ENCODE peak calls at places on chromosomes 13 and 19, in five cellular contexts. One of them, this sample, is unnamed. For H3K9me3, the result is how much of the 10 kb centered on the place peaks cover.

GRCh38 chr19:45693168-45693788 is 812 bp downstream of the QPCTL start:
- DNase-seq in kidney: peak
- DNase-seq in HAP-1: peak
- DNase-seq in psoas muscle: peak
- DNase-seq in CD8-positive, alpha-beta memory T cell: peak
- DNase-seq in this sample: no peak

GRCh38 chr19:23522431-23522830 is 127.2 kb upstream of the ZNF91 start:
- DNase-seq in kidney: no peak
- DNase-seq in HAP-1: no peak
- DNase-seq in psoas muscle: no peak
- DNase-seq in CD8-positive, alpha-beta memory T cell: no peak
- DNase-seq in this sample: no peak

GRCh38 chr13:22014469-22014868 is 343.6 kb downstream of the FGF9 start:
- DNase-seq in kidney: no peak
- DNase-seq in HAP-1: no peak
- DNase-seq in psoas muscle: no peak
- DNase-seq in CD8-positive, alpha-beta memory T cell: no peak
- DNase-seq in this sample: no peak

GRCh38 chr13:110154370-110155031 is 152.5 kb downstream of the COL4A1 start:
- DNase-seq in kidney: no peak
- DNase-seq in HAP-1: no peak
- DNase-seq in psoas muscle: no peak
- DNase-seq in CD8-positive, alpha-beta memory T cell: no peak
- DNase-seq in this sample: no peak

GRCh38 chr13:102571075-102571474 is 25.7 kb upstream of the TPP2 start:
- DNase-seq in kidney: no peak
- DNase-seq in HAP-1: no peak
- DNase-seq in psoas muscle: no peak
- DNase-seq in CD8-positive, alpha-beta memory T cell: no peak
- DNase-seq in this sample: no peak

GRCh38 chr13:71358218-71358617 is 508.8 kb downstream of the DACH1 start:
- DNase-seq in kidney: no peak
- DNase-seq in HAP-1: no peak
- DNase-seq in psoas muscle: no peak
- DNase-seq in CD8-positive, alpha-beta memory T cell: no peak
- DNase-seq in this sample: no peak

GRCh38 chr13:32811297-32811800 is 204.9 kb upstream of the KL start:
- DNase-seq in kidney: no peak
- DNase-seq in HAP-1: no peak
- DNase-seq in psoas muscle: no peak
- DNase-seq in CD8-positive, alpha-beta memory T cell: peak
- DNase-seq in this sample: no peak

GRCh38 chr19:10043286-10043927 is 30.1 kb downstream of the RDH8 start:
- DNase-seq in kidney: no peak
- DNase-seq in HAP-1: no peak
- DNase-seq in psoas muscle: no peak
- DNase-seq in CD8-positive, alpha-beta memory T cell: no peak
- DNase-seq in this sample: no peak

GRCh38 chr13:95020298-95020987 is 280.8 kb downstream of the ABCC4 start:
- DNase-seq in kidney: no peak
- DNase-seq in HAP-1: no peak
- DNase-seq in psoas muscle: no peak
- DNase-seq in CD8-positive, alpha-beta memory T cell: no peak
- DNase-seq in this sample: no peak

GRCh38 chr19:6253886-6254285 is 25.9 kb downstream of the MLLT1 start:
- DNase-seq in kidney: no peak
- DNase-seq in HAP-1: no peak
- DNase-seq in psoas muscle: no peak
- DNase-seq in CD8-positive, alpha-beta memory T cell: no peak
- DNase-seq in this sample: no peak

GRCh38 chr13:43786766-43787517 is at the start of gene ENOX1:
- DNase-seq in kidney: peak
- DNase-seq in HAP-1: peak
- DNase-seq in psoas muscle: peak
- DNase-seq in CD8-positive, alpha-beta memory T cell: no peak
- DNase-seq in this sample: no peak

GRCh38 chr13:44311011-44311481 is 62.6 kb upstream of the SERP2 start:
- DNase-seq in kidney: no peak
- DNase-seq in HAP-1: no peak
- DNase-seq in psoas muscle: peak
- DNase-seq in CD8-positive, alpha-beta memory T cell: no peak
- DNase-seq in this sample: no peak

GRCh38 chr13:49495783-49496762 is at the start of gene PHF11:
- DNase-seq in kidney: peak
- DNase-seq in HAP-1: peak
- DNase-seq in psoas muscle: peak
- DNase-seq in CD8-positive, alpha-beta memory T cell: peak
- DNase-seq in this sample: peak

GRCh38 chr19:801861-802496 is 4.7 kb downstream of the PTBP1 start:
- DNase-seq in kidney: peak
- DNase-seq in HAP-1: no peak
- DNase-seq in psoas muscle: peak
- DNase-seq in CD8-positive, alpha-beta memory T cell: no peak
- DNase-seq in this sample: no peak

GRCh38 chr13:105502193-105502592 is 1033.3 kb downstream of the EFNB2 start:
- DNase-seq in kidney: no peak
- DNase-seq in HAP-1: no peak
- DNase-seq in psoas muscle: no peak
- DNase-seq in CD8-positive, alpha-beta memory T cell: no peak
- DNase-seq in this sample: peak

GRCh38 chr19:55641376-55642152 is 762 bp downstream of the ZNF580 start:
- DNase-seq in kidney: no peak
- DNase-seq in HAP-1: no peak
- DNase-seq in psoas muscle: no peak
- DNase-seq in CD8-positive, alpha-beta memory T cell: peak
- DNase-seq in this sample: no peak

GRCh38 chr19:56710437-56710836 is 38.9 kb upstream of the ZNF835 start:
- DNase-seq in kidney: no peak
- DNase-seq in HAP-1: no peak
- DNase-seq in psoas muscle: no peak
- DNase-seq in CD8-positive, alpha-beta memory T cell: no peak
- DNase-seq in this sample: no peak

GRCh38 chr19:47729468-47729798 is 15.9 kb upstream of the NOP53 start:
- DNase-seq in kidney: peak
- DNase-seq in HAP-1: no peak
- DNase-seq in psoas muscle: peak
- DNase-seq in CD8-positive, alpha-beta memory T cell: no peak
- DNase-seq in this sample: no peak

GRCh38 chr19:47310819-47311218 is 1.2 kb downstream of the C5AR1 start:
- DNase-seq in kidney: no peak
- DNase-seq in HAP-1: no peak
- DNase-seq in psoas muscle: no peak
- DNase-seq in CD8-positive, alpha-beta memory T cell: no peak
- DNase-seq in this sample: no peak

GRCh38 chr19:6412111-6412999 is 12.3 kb downstream of the KHSRP start:
- DNase-seq in kidney: no peak
- DNase-seq in HAP-1: no peak
- DNase-seq in psoas muscle: no peak
- DNase-seq in CD8-positive, alpha-beta memory T cell: peak
- DNase-seq in this sample: no peak

GRCh38 chr13:73399347-73400216 is 340.8 kb downstream of the KLF5 start:
- DNase-seq in kidney: no peak
- DNase-seq in HAP-1: peak
- DNase-seq in psoas muscle: no peak
- DNase-seq in CD8-positive, alpha-beta memory T cell: no peak
- DNase-seq in this sample: no peak

GRCh38 chr19:17560205-17560595 is 4.8 kb downstream of the COLGALT1 start:
- DNase-seq in kidney: no peak
- DNase-seq in HAP-1: no peak
- DNase-seq in psoas muscle: peak
- DNase-seq in CD8-positive, alpha-beta memory T cell: no peak
- DNase-seq in this sample: no peak

DNA sequence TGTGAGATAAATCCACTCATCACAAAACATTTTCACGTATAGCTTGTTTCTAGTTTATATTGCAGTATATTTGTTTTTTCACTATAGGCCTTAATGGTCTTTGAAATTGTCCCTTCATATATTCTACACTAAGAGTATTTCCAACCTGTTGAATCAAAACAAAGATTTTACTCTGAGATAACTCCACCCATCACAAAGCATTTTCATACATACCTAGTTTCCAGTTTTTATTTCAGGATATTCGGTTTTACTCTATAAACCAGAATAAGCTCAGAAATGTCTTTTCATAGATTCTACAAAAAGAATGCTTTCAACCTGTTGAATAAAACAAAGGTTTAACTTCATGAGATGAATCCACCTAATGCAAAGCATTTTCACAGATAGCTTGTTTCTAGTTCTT is 1528.7 kb downstream of the UQCRFS1 start:
- DNase-seq in kidney: no peak
- DNase-seq in HAP-1: no peak
- DNase-seq in psoas muscle: no peak
- DNase-seq in CD8-positive, alpha-beta memory T cell: no peak
- DNase-seq in this sample: no peak
- H3K9me3 ChIP-seq in kidney: under half
- H3K9me3 ChIP-seq in HAP-1: under half
- H3K9me3 ChIP-seq in psoas muscle: under half
- H3K9me3 ChIP-seq in CD8-positive, alpha-beta memory T cell: under half
- H3K9me3 ChIP-seq in this sample: under half

GRCh38 chr13:63393112-63393511 is 1977.5 kb upstream of the PCDH20 start:
- DNase-seq in kidney: no peak
- DNase-seq in HAP-1: no peak
- DNase-seq in psoas muscle: no peak
- DNase-seq in CD8-positive, alpha-beta memory T cell: no peak
- DNase-seq in this sample: no peak

DNA sequence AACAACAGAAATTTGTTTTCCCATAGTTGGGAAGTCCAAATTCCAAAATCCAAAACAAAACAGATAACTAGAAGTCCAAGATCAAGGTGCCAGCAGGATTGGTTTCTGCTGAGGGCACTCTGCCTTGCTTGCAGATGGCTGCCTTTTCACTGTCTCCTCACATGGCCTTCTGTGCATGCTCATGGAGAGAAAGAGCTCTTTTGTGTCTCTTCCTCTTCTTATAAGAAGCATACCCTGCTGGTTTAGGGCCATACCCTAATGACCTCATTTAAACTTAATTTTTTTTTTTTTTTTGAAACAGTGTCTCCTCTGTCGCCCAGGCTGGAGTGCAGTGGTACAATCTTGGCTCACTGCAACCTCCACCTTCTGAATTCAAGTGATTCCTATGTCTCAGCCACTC is 1974.1 kb upstream of the PCDH20 start:
- DNase-seq in kidney: no peak
- DNase-seq in HAP-1: no peak
- DNase-seq in psoas muscle: no peak
- DNase-seq in CD8-positive, alpha-beta memory T cell: no peak
- DNase-seq in this sample: no peak
- H3K4me3 ChIP-seq in kidney: no peak
- H3K4me3 ChIP-seq in HAP-1: no peak
- H3K4me3 ChIP-seq in psoas muscle: no peak
- H3K4me3 ChIP-seq in CD8-positive, alpha-beta memory T cell: no peak
- H3K4me3 ChIP-seq in this sample: no peak

GRCh38 chr13:90502762-90503161 is 844.7 kb upstream of the MIR17HG start:
- DNase-seq in kidney: no peak
- DNase-seq in HAP-1: no peak
- DNase-seq in psoas muscle: no peak
- DNase-seq in CD8-positive, alpha-beta memory T cell: no peak
- DNase-seq in this sample: no peak

GRCh38 chr13:90498096-90498495 is 849.4 kb upstream of the MIR17HG start:
- DNase-seq in kidney: no peak
- DNase-seq in HAP-1: no peak
- DNase-seq in psoas muscle: no peak
- DNase-seq in CD8-positive, alpha-beta memory T cell: no peak
- DNase-seq in this sample: no peak

GRCh38 chr13:90500569-90500968 is 846.9 kb upstream of the MIR17HG start:
- DNase-seq in kidney: no peak
- DNase-seq in HAP-1: no peak
- DNase-seq in psoas muscle: no peak
- DNase-seq in CD8-positive, alpha-beta memory T cell: no peak
- DNase-seq in this sample: no peak

GRCh38 chr13:90498816-90499215 is 848.7 kb upstream of the MIR17HG start:
- DNase-seq in kidney: no peak
- DNase-seq in HAP-1: no peak
- DNase-seq in psoas muscle: no peak
- DNase-seq in CD8-positive, alpha-beta memory T cell: no peak
- DNase-seq in this sample: no peak

DNA sequence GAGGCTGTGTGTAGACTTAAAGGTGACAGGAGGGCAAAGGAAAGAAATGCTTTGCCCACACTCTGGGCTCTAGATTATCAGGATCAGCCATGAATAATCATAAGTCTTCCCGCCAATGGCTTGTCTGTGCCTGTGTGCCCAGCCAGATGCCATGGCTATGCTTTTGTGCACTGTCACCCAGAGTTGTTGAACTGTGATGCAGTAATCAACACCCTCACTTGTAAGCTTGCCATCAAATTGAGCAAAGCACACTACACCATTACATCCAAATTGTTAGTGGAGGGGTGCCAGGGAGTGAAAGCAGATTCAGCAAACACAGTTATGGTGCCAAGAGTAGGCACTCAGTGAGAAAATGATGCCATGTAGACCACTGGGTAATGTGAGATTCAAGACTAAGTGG is 845.3 kb upstream of the MIR17HG start:
- DNase-seq in kidney: no peak
- DNase-seq in HAP-1: no peak
- DNase-seq in psoas muscle: no peak
- DNase-seq in CD8-positive, alpha-beta memory T cell: no peak
- DNase-seq in this sample: no peak
- H3K9me3 ChIP-seq in kidney: under half
- H3K9me3 ChIP-seq in HAP-1: under half
- H3K9me3 ChIP-seq in psoas muscle: under half
- H3K9me3 ChIP-seq in CD8-positive, alpha-beta memory T cell: under half
- H3K9me3 ChIP-seq in this sample: under half

DNA sequence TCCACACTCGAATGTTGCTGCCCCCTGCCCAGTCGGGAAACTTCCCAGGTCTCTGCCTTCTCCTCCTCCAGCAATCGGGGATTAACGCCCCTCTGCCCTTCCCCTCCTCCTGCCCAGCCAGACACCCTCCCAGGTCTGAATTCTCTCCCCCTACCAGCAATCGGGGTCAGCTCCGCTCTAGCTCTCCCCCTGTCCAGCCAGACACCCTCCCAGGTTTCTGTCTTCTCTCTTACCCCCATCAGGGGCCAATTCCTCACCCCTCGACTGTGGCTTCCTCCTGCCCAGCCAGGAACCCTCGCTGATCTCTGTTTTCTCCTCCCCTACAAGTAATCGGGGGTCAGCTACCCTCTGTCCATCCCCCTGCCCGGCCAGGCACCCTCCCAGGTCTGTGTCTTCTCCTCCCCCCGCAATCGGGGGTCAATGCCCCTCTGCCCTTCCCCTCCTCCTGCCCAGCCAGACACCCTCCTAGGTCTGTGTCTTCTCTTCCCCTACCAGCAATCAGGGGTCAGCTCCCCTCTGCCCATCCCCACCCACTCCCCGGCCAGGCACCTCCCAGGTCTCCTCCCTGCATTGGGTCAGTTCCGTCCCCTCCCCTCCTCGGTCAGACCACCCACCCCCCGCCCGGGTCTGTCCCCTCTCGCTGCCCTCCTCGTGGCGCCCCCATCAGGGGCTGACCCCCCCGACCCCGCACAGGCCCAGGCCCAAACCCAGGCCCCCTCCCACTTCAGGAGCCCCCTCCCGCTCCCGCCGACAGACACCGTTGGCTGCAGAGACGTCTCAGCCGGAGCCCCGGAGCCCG is 668 bp downstream of the ZFR2 start:
- DNase-seq in kidney: no peak
- DNase-seq in HAP-1: no peak
- DNase-seq in psoas muscle: no peak
- DNase-seq in CD8-positive, alpha-beta memory T cell: no peak
- DNase-seq in this sample: no peak
- H3K4me3 ChIP-seq in kidney: no peak
- H3K4me3 ChIP-seq in HAP-1: no peak
- H3K4me3 ChIP-seq in psoas muscle: no peak
- H3K4me3 ChIP-seq in CD8-positive, alpha-beta memory T cell: no peak
- H3K4me3 ChIP-seq in this sample: peak